ENCODE peak calls at places on chromosomes 12 and 14, in four cellular contexts. R, M, G and C are unnamed samples.

GRCh38 chr14:101583006-101583708 is 21.9 kb downstream of the DIO3 start:
- DNase-seq in R (no peak), M (no peak), G (no peak), C (no peak)

GRCh38 chr12:74394647-74395046 is 143.0 kb upstream of the ATXN7L3B start:
- DNase-seq in R (no peak), M (no peak), G (no peak), C (no peak)

GRCh38 chr12:105214141-105214540 is 21.8 kb downstream of the APPL2 start:
- DNase-seq in R (no peak), M (no peak), G (no peak), C (peak; percentile 36)

GRCh38 chr14:61609143-61609851 is 86.0 kb upstream of the HIF1A start:
- DNase-seq in R (no peak), M (no peak), G (no peak), C (peak; percentile 68)

GRCh38 chr14:23538785-23539184 is 12.8 kb downstream of the ZFHX2 start:
- DNase-seq in R (no peak), M (no peak), G (peak; percentile 25), C (no peak)

GRCh38 chr12:62332598-62332997 is 72.4 kb downstream of the USP15 start:
- DNase-seq in R (no peak), M (no peak), G (no peak), C (peak; percentile 13)

GRCh38 chr12:132114667-132115066 is 29.5 kb downstream of the DDX51 start:
- DNase-seq in R (no peak), M (no peak), G (no peak), C (no peak)

GRCh38 chr14:63276492-63277342 is 42.0 kb downstream of the GPHB5 start:
- DNase-seq in R (no peak), M (no peak), G (peak; percentile 56), C (peak; percentile 61)

GRCh38 chr14:73714656-73715081 is 485 bp upstream of the PNMA1 start:
- DNase-seq in R (no peak), M (no peak), G (no peak), C (peak; percentile 20)

GRCh38 chr12:48422060-48422459 is 50.3 kb upstream of the ANP32D start:
- DNase-seq in R (no peak), M (no peak), G (no peak), C (peak; percentile 33)

GRCh38 chr12:1611775-1612174 is 17.3 kb upstream of the WNT5B start:
- DNase-seq in R (no peak), M (no peak), G (no peak), C (peak; percentile 56)

GRCh38 chr14:105917933-105918436 is 391.6 kb downstream of the TMEM121 start:
- DNase-seq in R (no peak), M (no peak), G (no peak), C (no peak)

GRCh38 chr12:115473257-115473956 is 789.4 kb upstream of the TBX3 start:
- DNase-seq in R (no peak), M (no peak), G (no peak), C (no peak)

GRCh38 chr12:47828967-47829482 is 9.3 kb upstream of the HDAC7 start:
- DNase-seq in R (no peak), M (no peak), G (peak; percentile 47), C (peak; percentile 50)

GRCh38 chr12:130717752-130718151 is 1.7 kb upstream of the RIMBP2 start:
- DNase-seq in R (no peak), M (no peak), G (no peak), C (no peak)

GRCh38 chr14:104887623-104888488 is 22.8 kb downstream of the CEP170B start:
- DNase-seq in R (no peak), M (no peak), G (no peak), C (no peak)